ENCODE peak calls at places on chromosomes 16 and 17, in eight cellular contexts. C is NCI-H460; N is LHCN-M2; B is CD8-positive, alpha-beta T cell; O is right cardiac atrium; Z is DMS153; R is activated naive CD8-positive, alpha-beta T cell treated with anti-CD3 and anti-CD28 coated beads, Interleukin-2, amount 50 U/mL, for 16 hours; V is activated CD4-positive, CD25-positive, alpha-beta regulatory T cell. S is an unnamed sample.

GRCh38 chr16:30903002-30903401 is 6.6 kb downstream of the CTF1 start:
- DNase-seq in Z (no peak), C (no peak), R (no peak), B (no peak), O (no peak), N (no peak), V (no peak), S (no peak)

GRCh38 chr17:28372203-28372944 is 880 bp downstream of the SARM1 start:
- DNase-seq in B (no peak), Z (no peak), C (no peak), V (no peak), R (no peak), O (peak; percentile 68), N (peak; percentile 25), S (no peak)

GRCh38 chr17:42111265-42111636 is 1.3 kb downstream of the DHX58 start:
- DNase-seq in B (no peak), R (no peak), Z (no peak), V (no peak), N (no peak), O (peak; percentile 69), C (no peak), S (no peak)

GRCh38 chr17:45857977-45858708 is 13.5 kb downstream of the SPPL2C start:
- DNase-seq in B (no peak), O (no peak), V (no peak), C (peak; percentile 26), R (no peak), N (peak; percentile 5), Z (no peak), S (no peak)

GRCh38 chr17:40063034-40063765 is 435 bp downstream of the THRA start:
- DNase-seq in C (no peak), V (no peak), O (peak; percentile 84), N (no peak), B (no peak), R (no peak), Z (no peak), S (peak; percentile 57)

GRCh38 chr17:16255481-16255901 is 38.5 kb downstream of the PIGL start:
- DNase-seq in R (no peak), N (no peak), O (peak; percentile 83), Z (no peak), V (no peak), C (no peak), B (no peak), S (peak; percentile 61)

GRCh38 chr17:76643553-76644148 is at the start of gene ST6GALNAC1:
- DNase-seq in N (no peak), B (no peak), V (no peak), Z (peak; percentile 38), R (no peak), C (no peak), O (peak; percentile 60), S (peak; percentile 56)

GRCh38 chr16:88478115-88478514 is 25.0 kb downstream of the ZFPM1 start:
- DNase-seq in Z (no peak), B (no peak), N (no peak), R (no peak), C (no peak), O (no peak), V (no peak), S (no peak)

GRCh38 chr17:63881935-63882601 is at the start of gene GH2:
- DNase-seq in V (peak; percentile 29), Z (peak; percentile 2), O (no peak), R (peak; percentile 39), C (peak; percentile 54), B (peak; percentile 28), N (peak; percentile 22), S (peak; percentile 42)

GRCh38 chr17:35529868-35530267 is 7.6 kb downstream of the SLFN12L start:
- DNase-seq in Z (no peak), R (no peak), O (no peak), N (no peak), C (no peak), B (no peak), V (no peak), S (no peak)

GRCh38 chr16:86257546-86257945 is 252.8 kb upstream of the FOXF1 start:
- DNase-seq in V (no peak), B (no peak), C (no peak), R (no peak), N (no peak), Z (no peak), O (no peak), S (no peak)

GRCh38 chr16:23128056-23128455 is 21.2 kb downstream of the USP31 start:
- DNase-seq in V (no peak), O (no peak), B (no peak), N (no peak), C (no peak), R (no peak), Z (no peak), S (no peak)

GRCh38 chr16:11374255-11374654 is 29.0 kb downstream of the RMI2 start:
- DNase-seq in C (no peak), Z (no peak), V (no peak), B (no peak), R (no peak), N (no peak), O (no peak), S (no peak)

GRCh38 chr17:2468270-2468669 is 43.4 kb downstream of the METTL16 start:
- DNase-seq in V (no peak), O (no peak), C (no peak), N (no peak), Z (no peak), B (no peak), R (no peak), S (no peak)

GRCh38 chr16:27402964-27403600 is 1.1 kb downstream of the IL21R start:
- DNase-seq in V (no peak), Z (no peak), N (peak; percentile 30), O (no peak), C (no peak), R (no peak), B (no peak), S (no peak)

GRCh38 chr17:17502741-17503565 is 6.8 kb upstream of the RASD1 start:
- DNase-seq in C (no peak), R (no peak), N (no peak), B (no peak), V (no peak), O (peak; percentile 46), Z (no peak), S (no peak)

GRCh38 chr16:84884311-84885023 is 64.7 kb downstream of the CRISPLD2 start:
- DNase-seq in R (no peak), O (peak; percentile 73), B (no peak), N (no peak), C (no peak), V (no peak), Z (no peak), S (peak; percentile 59)

GRCh38 chr17:32258383-32259121 is 7.1 kb upstream of the RHBDL3 start:
- DNase-seq in V (no peak), N (no peak), R (no peak), C (no peak), O (no peak), Z (no peak), B (no peak), S (no peak)

GRCh38 chr17:58399974-58400373 is 17.4 kb downstream of the RNF43 start:
- DNase-seq in V (no peak), B (no peak), C (no peak), R (no peak), O (no peak), N (no peak), Z (no peak), S (no peak)

GRCh38 chr17:65560628-65561371 is 648 bp downstream of the AXIN2 start:
- DNase-seq in N (peak; percentile 83), O (peak; percentile 92), Z (peak; percentile 34), B (peak; percentile 37), C (peak; percentile 29), R (peak; percentile 37), V (peak; percentile 40), S (peak; percentile 90)

GRCh38 chr16:285146-286055 is 2.4 kb downstream of the PDIA2 start:
- DNase-seq in V (no peak), C (no peak), N (no peak), B (no peak), O (no peak), Z (no peak), R (no peak), S (no peak)

GRCh38 chr17:61389670-61390478 is 9.8 kb upstream of the TBX2 start:
- DNase-seq in C (peak; percentile 53), B (no peak), N (no peak), R (no peak), V (no peak), O (peak; percentile 85), Z (no peak), S (peak; percentile 13)

GRCh38 chr17:7241047-7241733 is 1.1 kb downstream of the GABARAP start:
- DNase-seq in C (no peak), B (no peak), Z (no peak), N (no peak), R (no peak), V (no peak), O (no peak), S (no peak)

GRCh38 chr17:8322078-8322477 is 12.0 kb downstream of the ARHGEF15 start:
- DNase-seq in Z (no peak), R (no peak), B (no peak), O (no peak), C (no peak), V (no peak), N (no peak), S (no peak)

GRCh38 chr16:15604460-15605390 is 38.2 kb downstream of the MARF1 start:
- DNase-seq in V (no peak), Z (no peak), O (no peak), R (no peak), C (no peak), B (no peak), N (no peak), S (no peak)

GRCh38 chr17:79917902-79918484 is 78.8 kb upstream of the CBX4 start:
- DNase-seq in O (peak; percentile 42), N (no peak), V (no peak), R (no peak), B (no peak), C (no peak), Z (no peak), S (no peak)

GRCh38 chr17:77807746-77808441 is 150.6 kb upstream of the TNRC6C start:
- DNase-seq in B (no peak), O (no peak), C (no peak), N (no peak), Z (no peak), R (no peak), V (no peak), S (no peak)

GRCh38 chr16:67605641-67606040 is 39.3 kb upstream of the CARMIL2 start:
- DNase-seq in O (no peak), Z (no peak), V (no peak), C (no peak), R (no peak), B (no peak), N (no peak), S (no peak)

GRCh38 chr16:1216296-1216619 is 8.8 kb downstream of the TPSG1 start:
- DNase-seq in N (no peak), B (no peak), V (no peak), Z (no peak), C (no peak), O (no peak), R (no peak), S (no peak)

GRCh38 chr17:43952724-43953666 is 745 bp downstream of the PYY start:
- DNase-seq in R (no peak), N (no peak), O (no peak), V (no peak), B (no peak), C (no peak), Z (peak; percentile 27), S (no peak)

S was measured in left cardiac atrium.